ENCODE peak calls at places on chromosomes 16 and 17, in four cellular contexts. One of them, this sample, is unnamed.

GRCh38 chr17:50593321-50593720 is 32.8 kb downstream of the CACNA1G start:
- DNase-seq in HepG2: peak
- DNase-seq in H1: no peak
- DNase-seq in K562: no peak
- DNase-seq in this sample: no peak

GRCh38 chr17:6713130-6713917 is at the start of gene SLC13A5:
- DNase-seq in HepG2: peak
- DNase-seq in H1: peak
- DNase-seq in K562: peak
- DNase-seq in this sample: peak

GRCh38 chr16:28824548-28824973 is 1.8 kb downstream of the ATXN2L start:
- DNase-seq in HepG2: no peak
- DNase-seq in H1: no peak
- DNase-seq in K562: no peak
- DNase-seq in this sample: no peak

GRCh38 chr16:3282103-3282746 is 1.1 kb upstream of the ZNF263 start:
- DNase-seq in HepG2: peak
- DNase-seq in H1: no peak
- DNase-seq in K562: no peak
- DNase-seq in this sample: peak

GRCh38 chr17:29140631-29141483 is 39.3 kb downstream of the MYO18A start:
- DNase-seq in HepG2: no peak
- DNase-seq in H1: no peak
- DNase-seq in K562: no peak
- DNase-seq in this sample: no peak

GRCh38 chr17:37824534-37825485 is 80.0 kb upstream of the HNF1B start:
- DNase-seq in HepG2: peak
- DNase-seq in H1: peak
- DNase-seq in K562: no peak
- DNase-seq in this sample: peak

GRCh38 chr17:76537288-76537577 is 276 bp downstream of the CYGB start:
- DNase-seq in HepG2: no peak
- DNase-seq in H1: no peak
- DNase-seq in K562: no peak
- DNase-seq in this sample: no peak

GRCh38 chr16:68238029-68238345 is 2.1 kb upstream of the ESRP2 start:
- DNase-seq in HepG2: no peak
- DNase-seq in H1: no peak
- DNase-seq in K562: no peak
- DNase-seq in this sample: no peak

GRCh38 chr16:2682209-2683021 is at the start of gene KCTD5:
- DNase-seq in HepG2: peak
- DNase-seq in H1: peak
- DNase-seq in K562: peak
- DNase-seq in this sample: peak

GRCh38 chr17:77109159-77110005 is 31.4 kb upstream of the SEC14L1 start:
- DNase-seq in HepG2: no peak
- DNase-seq in H1: no peak
- DNase-seq in K562: no peak
- DNase-seq in this sample: no peak

GRCh38 chr17:21376585-21376834 is 353 bp downstream of the KCNJ12 start:
- DNase-seq in HepG2: no peak
- DNase-seq in H1: no peak
- DNase-seq in K562: peak
- DNase-seq in this sample: no peak

GRCh38 chr17:8372422-8372821 is 4.1 kb downstream of the KRABD2 start:
- DNase-seq in HepG2: no peak
- DNase-seq in H1: no peak
- DNase-seq in K562: no peak
- DNase-seq in this sample: no peak

GRCh38 chr17:55366020-55366481 is 55.6 kb downstream of the MMD start:
- DNase-seq in HepG2: no peak
- DNase-seq in H1: no peak
- DNase-seq in K562: no peak
- DNase-seq in this sample: no peak

GRCh38 chr17:77206557-77206956 is 65.8 kb downstream of the SEC14L1 start:
- DNase-seq in HepG2: no peak
- DNase-seq in H1: no peak
- DNase-seq in K562: no peak
- DNase-seq in this sample: no peak

GRCh38 chr17:59037960-59038359 is 68.7 kb downstream of the TRIM37 start:
- DNase-seq in HepG2: no peak
- DNase-seq in H1: no peak
- DNase-seq in K562: no peak
- DNase-seq in this sample: no peak

GRCh38 chr17:40699880-40700279 is 3.7 kb downstream of the KRT24 start:
- DNase-seq in HepG2: no peak
- DNase-seq in H1: no peak
- DNase-seq in K562: no peak
- DNase-seq in this sample: no peak

GRCh38 chr16:66894948-66895696 is 14.8 kb downstream of the PDP2 start:
- DNase-seq in HepG2: peak
- DNase-seq in H1: no peak
- DNase-seq in K562: peak
- DNase-seq in this sample: peak

GRCh38 chr17:45702666-45703266 is 81.4 kb upstream of the CRHR1 start:
- DNase-seq in HepG2: no peak
- DNase-seq in H1: no peak
- DNase-seq in K562: no peak
- DNase-seq in this sample: peak

GRCh38 chr17:29570521-29570920 is 2.0 kb downstream of the TP53I13 start:
- DNase-seq in HepG2: no peak
- DNase-seq in H1: no peak
- DNase-seq in K562: no peak
- DNase-seq in this sample: no peak

GRCh38 chr17:75601057-75601987 is 13.7 kb downstream of the MYO15B start:
- DNase-seq in HepG2: peak
- DNase-seq in H1: peak
- DNase-seq in K562: peak
- DNase-seq in this sample: peak

GRCh38 chr17:42436401-42436800 is 13.3 kb upstream of the CAVIN1 start:
- DNase-seq in HepG2: peak
- DNase-seq in H1: no peak
- DNase-seq in K562: no peak
- DNase-seq in this sample: no peak

GRCh38 chr16:30574678-30575077 is 3.2 kb upstream of the ZNF688 start:
- DNase-seq in HepG2: no peak
- DNase-seq in H1: no peak
- DNase-seq in K562: no peak
- DNase-seq in this sample: no peak

GRCh38 chr17:79049821-79050220 is 24.8 kb upstream of the ENGASE start:
- DNase-seq in HepG2: no peak
- DNase-seq in H1: no peak
- DNase-seq in K562: no peak
- DNase-seq in this sample: no peak

GRCh38 chr16:2187212-2187611 is 9.2 kb downstream of the CASKIN1 start:
- DNase-seq in HepG2: no peak
- DNase-seq in H1: no peak
- DNase-seq in K562: peak
- DNase-seq in this sample: no peak

GRCh38 chr16:57889960-57890751 is 80.8 kb downstream of the CNGB1 start:
- DNase-seq in HepG2: no peak
- DNase-seq in H1: no peak
- DNase-seq in K562: no peak
- DNase-seq in this sample: no peak

GRCh38 chr17:27407916-27408846 is 48.1 kb upstream of the KSR1 start:
- DNase-seq in HepG2: peak
- DNase-seq in H1: no peak
- DNase-seq in K562: no peak
- DNase-seq in this sample: peak

GRCh38 chr17:8393470-8394231 is 4.0 kb downstream of the RNF222 start:
- DNase-seq in HepG2: no peak
- DNase-seq in H1: no peak
- DNase-seq in K562: no peak
- DNase-seq in this sample: no peak

GRCh38 chr16:51982715-51983680 is 563.9 kb downstream of the TOX3 start:
- DNase-seq in HepG2: peak
- DNase-seq in H1: no peak
- DNase-seq in K562: peak
- DNase-seq in this sample: peak

GRCh38 chr17:29176500-29177351 is 3.5 kb downstream of the MYO18A start:
- DNase-seq in HepG2: peak
- DNase-seq in H1: peak
- DNase-seq in K562: peak
- DNase-seq in this sample: peak

GRCh38 chr16:48210747-48211146 is 33.4 kb upstream of the LONP2 start:
- DNase-seq in HepG2: no peak
- DNase-seq in H1: no peak
- DNase-seq in K562: no peak
- DNase-seq in this sample: no peak

GRCh38 chr16:48218473-48218872 is 25.6 kb upstream of the LONP2 start:
- DNase-seq in HepG2: no peak
- DNase-seq in H1: no peak
- DNase-seq in K562: no peak
- DNase-seq in this sample: no peak

GRCh38 chr16:48217708-48218107 is 26.4 kb upstream of the LONP2 start:
- DNase-seq in HepG2: no peak
- DNase-seq in H1: no peak
- DNase-seq in K562: no peak
- DNase-seq in this sample: no peak

GRCh38 chr16:48212033-48212432 is 32.1 kb upstream of the LONP2 start:
- DNase-seq in HepG2: no peak
- DNase-seq in H1: no peak
- DNase-seq in K562: no peak
- DNase-seq in this sample: no peak

DNA sequence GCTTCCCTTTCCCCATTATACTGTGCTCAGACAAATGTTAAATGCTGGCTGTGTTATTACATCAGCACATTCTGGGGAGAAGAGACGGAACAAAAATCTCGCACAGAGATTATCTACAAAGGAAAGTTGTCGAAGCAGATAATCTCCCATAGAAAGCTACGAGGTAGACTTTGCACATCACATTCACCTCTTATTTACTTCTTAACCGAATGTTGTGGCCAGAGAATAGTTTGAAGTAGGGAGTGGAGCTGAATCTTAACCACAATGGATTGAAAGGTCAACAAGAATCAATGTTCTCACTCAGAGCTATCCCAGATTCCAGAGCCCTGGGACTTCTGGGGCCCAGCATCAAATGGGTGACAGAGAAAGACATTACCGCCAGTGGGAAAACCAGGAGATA is 28.4 kb upstream of the LONP2 start:
- DNase-seq in HepG2: peak
- DNase-seq in H1: no peak
- DNase-seq in K562: no peak
- DNase-seq in this sample: no peak
- TF ChIP-seq HDAC2 in HepG2: no peak
- TF ChIP-seq HDAC2 in H1: no peak
- TF ChIP-seq HDAC2 in K562: no peak
- TF ChIP-seq HDAC2 in this sample: no peak

DNA sequence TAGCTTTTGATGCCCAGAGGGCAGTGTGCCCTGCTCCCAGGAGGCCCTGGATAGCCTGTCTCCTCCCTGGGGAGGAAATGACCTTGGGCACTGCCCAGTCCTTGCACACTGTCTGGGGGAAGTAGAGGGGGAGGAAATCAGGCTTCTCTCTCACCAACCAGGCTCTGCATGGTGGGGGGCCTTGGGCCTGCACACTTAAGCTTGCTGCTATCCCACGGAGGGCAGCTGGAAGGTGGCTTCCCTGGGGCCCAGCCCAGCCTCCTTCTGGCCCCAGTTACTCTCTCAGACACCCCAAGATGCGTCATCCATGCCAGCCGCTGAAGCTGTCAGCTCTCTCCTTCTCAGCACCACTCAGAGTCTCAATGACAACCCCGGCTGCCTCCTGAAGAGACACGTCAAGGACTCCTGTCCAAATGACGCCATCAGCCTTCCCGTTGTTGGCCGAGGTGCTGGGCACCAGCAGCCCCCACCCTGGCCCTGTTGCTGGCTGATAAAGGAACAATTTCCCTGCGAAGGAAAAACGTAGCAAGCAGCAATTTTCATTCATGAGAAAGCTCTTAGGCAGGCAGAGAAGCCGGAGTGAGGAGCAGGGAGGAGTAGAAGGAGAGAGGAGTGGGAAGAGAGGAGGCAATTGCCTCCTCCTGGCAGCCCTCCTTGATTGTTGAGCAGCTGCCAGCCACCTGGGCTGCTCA is 95.5 kb downstream of the SDK2 start:
- DNase-seq in HepG2: no peak
- DNase-seq in H1: no peak
- DNase-seq in K562: no peak
- DNase-seq in this sample: no peak
- TF ChIP-seq RNF2 in HepG2: no peak
- TF ChIP-seq RNF2 in H1: no peak
- TF ChIP-seq RNF2 in K562: no peak
- TF ChIP-seq RNF2 in this sample: no peak

DNA sequence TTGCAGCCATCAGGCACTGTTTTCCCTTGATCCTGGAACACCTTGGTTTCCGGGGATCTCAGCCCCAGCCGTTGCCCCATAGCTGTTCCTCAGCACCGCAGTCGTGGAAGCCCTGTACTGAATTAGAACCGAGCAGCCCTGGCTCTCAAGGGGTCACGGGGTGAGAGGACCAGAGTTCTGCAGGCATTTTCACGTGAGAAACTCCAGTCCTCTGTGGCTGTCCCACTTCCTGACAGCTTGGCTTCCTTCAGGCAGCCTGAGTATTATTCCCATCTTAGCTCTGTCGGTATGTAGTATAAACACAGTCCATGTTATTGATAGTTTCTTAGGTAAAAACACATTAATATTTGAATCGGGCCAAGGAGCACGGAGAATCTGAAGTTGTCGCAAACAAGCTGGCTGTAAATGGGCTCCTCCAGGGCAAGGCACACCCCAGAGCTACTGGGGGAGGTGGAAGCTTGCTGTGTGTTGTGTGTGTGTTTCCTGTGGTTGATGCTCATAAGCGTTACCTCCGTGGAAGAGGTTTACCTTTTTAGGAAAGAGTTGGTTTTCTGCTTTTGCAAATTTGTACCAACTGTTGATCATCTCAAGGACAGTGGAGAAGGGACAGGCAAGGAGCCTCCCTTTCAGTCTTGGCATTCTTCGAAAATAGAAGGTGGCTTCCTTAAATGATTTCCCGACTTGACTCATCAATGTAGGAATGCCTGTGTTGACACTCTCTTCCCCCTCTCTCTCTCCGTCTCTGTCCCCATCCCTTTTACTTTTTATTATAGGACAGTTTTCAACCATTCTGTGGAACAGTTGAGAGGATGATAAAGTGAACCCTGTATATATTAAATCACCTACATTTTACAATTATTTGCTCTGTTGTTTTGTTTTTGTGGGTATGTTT is 208.9 kb upstream of the CHMP6 start:
- DNase-seq in HepG2: no peak
- DNase-seq in H1: no peak
- DNase-seq in K562: no peak
- DNase-seq in this sample: peak
- TF ChIP-seq HDAC2 in HepG2: no peak
- TF ChIP-seq HDAC2 in H1: no peak
- TF ChIP-seq HDAC2 in K562: no peak
- TF ChIP-seq HDAC2 in this sample: no peak

DNA sequence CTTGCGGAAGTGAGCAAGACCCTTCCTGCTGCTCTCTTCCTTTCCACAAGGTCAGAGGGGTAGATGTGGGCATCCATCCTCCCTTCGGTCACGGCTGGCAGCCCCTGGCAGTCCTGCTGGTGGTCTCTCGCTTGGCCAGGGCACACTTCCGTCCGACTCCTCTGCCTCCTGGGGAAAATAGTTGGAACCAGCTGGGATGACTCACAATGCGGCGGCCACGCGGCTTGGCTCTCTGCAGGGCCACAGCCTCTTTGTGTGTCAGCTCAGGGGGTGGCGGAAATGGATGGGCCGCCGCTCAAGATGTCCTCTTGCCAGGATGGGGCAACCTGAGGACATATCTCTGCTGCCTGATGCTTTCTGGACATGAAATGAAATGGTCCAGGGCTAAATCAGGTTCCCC is 78.9 kb downstream of the GPR139 start:
- DNase-seq in HepG2: no peak
- DNase-seq in H1: no peak
- DNase-seq in K562: no peak
- DNase-seq in this sample: no peak
- TF ChIP-seq RNF2 in HepG2: no peak
- TF ChIP-seq RNF2 in H1: no peak
- TF ChIP-seq RNF2 in K562: no peak
- TF ChIP-seq RNF2 in this sample: no peak

This sample was measured in A549.